ENCODE peak calls at places on chromosomes 13 and 19, in eight cellular contexts. One of them, this sample, is unnamed.

GRCh38 chr13:28251462-28251861 is 113.1 kb downstream of the PAN3 start:
- DNase-seq in vagina: no peak
- DNase-seq in cardiac fibroblast: no peak
- DNase-seq in neural progenitor cell: no peak
- DNase-seq in H9: no peak
- DNase-seq in MCF 10A: no peak
- DNase-seq in PC-3: no peak
- DNase-seq in endothelial cell: no peak
- DNase-seq in this sample: no peak

GRCh38 chr13:91347996-91348905 is 764 bp downstream of the MIR17HG start:
- DNase-seq in vagina: no peak
- DNase-seq in cardiac fibroblast: peak; percentile 30
- DNase-seq in neural progenitor cell: peak; percentile 63
- DNase-seq in H9: no peak
- DNase-seq in MCF 10A: peak; percentile 34
- DNase-seq in PC-3: no peak
- DNase-seq in endothelial cell: peak; percentile 49
- DNase-seq in this sample: peak; percentile 49

GRCh38 chr13:73767747-73768315 is 366.4 kb downstream of the KLF12 start:
- DNase-seq in vagina: no peak
- DNase-seq in cardiac fibroblast: no peak
- DNase-seq in neural progenitor cell: peak; percentile 50
- DNase-seq in H9: no peak
- DNase-seq in MCF 10A: peak; percentile 16
- DNase-seq in PC-3: peak; percentile 27
- DNase-seq in endothelial cell: peak; percentile 24
- DNase-seq in this sample: no peak

GRCh38 chr13:87287721-87288120 is 383.4 kb upstream of the SLITRK5 start:
- DNase-seq in vagina: no peak
- DNase-seq in cardiac fibroblast: no peak
- DNase-seq in neural progenitor cell: no peak
- DNase-seq in H9: no peak
- DNase-seq in MCF 10A: no peak
- DNase-seq in PC-3: no peak
- DNase-seq in endothelial cell: no peak
- DNase-seq in this sample: no peak

GRCh38 chr13:66553391-66553790 is 676.7 kb downstream of the PCDH9 start:
- DNase-seq in vagina: no peak
- DNase-seq in cardiac fibroblast: peak; percentile 39
- DNase-seq in neural progenitor cell: no peak
- DNase-seq in H9: no peak
- DNase-seq in MCF 10A: no peak
- DNase-seq in PC-3: no peak
- DNase-seq in endothelial cell: no peak
- DNase-seq in this sample: no peak

GRCh38 chr19:7870571-7871279 is 3.5 kb downstream of the PRR36 start:
- DNase-seq in vagina: no peak
- DNase-seq in cardiac fibroblast: peak; percentile 48
- DNase-seq in neural progenitor cell: peak; percentile 88
- DNase-seq in H9: peak; percentile 98
- DNase-seq in MCF 10A: peak; percentile 92
- DNase-seq in PC-3: peak; percentile 97
- DNase-seq in endothelial cell: no peak
- DNase-seq in this sample: peak; percentile 84

GRCh38 chr13:80313668-80314278 is 27.2 kb downstream of the SPRY2 start:
- DNase-seq in vagina: no peak
- DNase-seq in cardiac fibroblast: no peak
- DNase-seq in neural progenitor cell: no peak
- DNase-seq in H9: no peak
- DNase-seq in MCF 10A: peak; percentile 30
- DNase-seq in PC-3: peak; percentile 68
- DNase-seq in endothelial cell: no peak
- DNase-seq in this sample: no peak

GRCh38 chr19:2457394-2458037 is 757 bp upstream of the LMNB2 start:
- DNase-seq in vagina: no peak
- DNase-seq in cardiac fibroblast: no peak
- DNase-seq in neural progenitor cell: no peak
- DNase-seq in H9: no peak
- DNase-seq in MCF 10A: no peak
- DNase-seq in PC-3: no peak
- DNase-seq in endothelial cell: no peak
- DNase-seq in this sample: no peak

GRCh38 chr13:42378383-42378780 is 106.4 kb downstream of the AKAP11 start:
- DNase-seq in vagina: no peak
- DNase-seq in cardiac fibroblast: no peak
- DNase-seq in neural progenitor cell: no peak
- DNase-seq in H9: no peak
- DNase-seq in MCF 10A: no peak
- DNase-seq in PC-3: no peak
- DNase-seq in endothelial cell: no peak
- DNase-seq in this sample: no peak

GRCh38 chr13:32254916-32255743 is 60.0 kb downstream of the ZAR1L start:
- DNase-seq in vagina: no peak
- DNase-seq in cardiac fibroblast: no peak
- DNase-seq in neural progenitor cell: no peak
- DNase-seq in H9: no peak
- DNase-seq in MCF 10A: peak; percentile 71
- DNase-seq in PC-3: peak; percentile 45
- DNase-seq in endothelial cell: no peak
- DNase-seq in this sample: no peak

GRCh38 chr13:50916701-50917184 is 7.2 kb downstream of the RNASEH2B start:
- DNase-seq in vagina: no peak
- DNase-seq in cardiac fibroblast: no peak
- DNase-seq in neural progenitor cell: no peak
- DNase-seq in H9: no peak
- DNase-seq in MCF 10A: no peak
- DNase-seq in PC-3: no peak
- DNase-seq in endothelial cell: no peak
- DNase-seq in this sample: no peak

GRCh38 chr19:10510301-10510802 is 6.9 kb downstream of the S1PR5 start:
- DNase-seq in vagina: no peak
- DNase-seq in cardiac fibroblast: no peak
- DNase-seq in neural progenitor cell: peak; percentile 64
- DNase-seq in H9: peak; percentile 74
- DNase-seq in MCF 10A: peak; percentile 63
- DNase-seq in PC-3: peak; percentile 50
- DNase-seq in endothelial cell: peak; percentile 56
- DNase-seq in this sample: peak; percentile 81

GRCh38 chr13:23321534-23322241 is 111.8 kb downstream of the SACS start:
- DNase-seq in vagina: no peak
- DNase-seq in cardiac fibroblast: peak; percentile 84
- DNase-seq in neural progenitor cell: no peak
- DNase-seq in H9: no peak
- DNase-seq in MCF 10A: peak; percentile 83
- DNase-seq in PC-3: peak; percentile 93
- DNase-seq in endothelial cell: no peak
- DNase-seq in this sample: no peak

DNA sequence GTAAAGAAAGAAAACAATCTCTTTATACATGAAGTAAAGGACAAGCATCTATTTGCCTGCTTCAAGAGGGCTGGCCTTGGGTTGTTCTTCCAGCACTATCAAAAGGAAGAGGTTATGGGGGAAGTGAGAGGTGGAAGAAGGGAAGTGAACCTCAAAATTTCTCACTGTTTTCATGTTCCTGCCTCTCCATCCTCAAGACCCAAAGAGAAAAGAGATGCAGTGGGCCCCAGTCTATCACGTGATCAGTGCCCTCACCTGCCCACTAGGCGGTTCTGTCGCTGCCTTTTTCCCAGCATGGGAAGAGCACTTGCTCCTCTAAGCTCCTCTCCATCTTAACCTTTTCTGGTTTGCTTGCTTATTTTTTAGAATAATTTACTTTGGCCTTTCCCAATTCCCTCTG is 6.2 kb upstream of the USP12 start:
- DNase-seq in vagina: no peak
- DNase-seq in cardiac fibroblast: no peak
- DNase-seq in neural progenitor cell: peak; percentile 23
- DNase-seq in H9: peak; percentile 81
- DNase-seq in MCF 10A: no peak
- DNase-seq in PC-3: no peak
- DNase-seq in endothelial cell: no peak
- DNase-seq in this sample: no peak
- TF ChIP-seq CTCF in vagina: no peak
- TF ChIP-seq CTCF in cardiac fibroblast: no peak
- TF ChIP-seq CTCF in neural progenitor cell: peak; percentile 41
- TF ChIP-seq CTCF in H9: peak; percentile 62
- TF ChIP-seq CTCF in MCF 10A: no peak
- TF ChIP-seq CTCF in PC-3: peak; percentile 42
- TF ChIP-seq CTCF in endothelial cell: no peak
- TF ChIP-seq CTCF in this sample: no peak

DNA sequence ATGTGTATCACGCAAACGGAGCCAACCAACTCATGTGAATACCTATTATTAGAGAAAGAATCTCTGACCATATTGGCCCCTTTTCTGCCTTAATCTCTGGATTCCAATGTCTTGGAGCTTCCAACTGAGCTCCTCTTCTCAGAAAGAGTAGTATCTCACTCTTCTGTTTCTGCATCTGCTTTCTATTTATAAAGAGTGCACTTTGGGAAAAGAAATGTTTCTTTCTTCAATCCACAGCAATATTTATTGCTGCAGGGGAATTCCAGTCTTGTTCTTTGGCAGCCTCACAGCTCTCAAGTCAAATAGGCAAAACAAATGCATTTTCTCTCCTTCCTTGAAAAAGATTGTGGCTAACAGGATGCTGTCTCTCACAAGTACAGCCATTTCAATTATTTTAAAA is 125.5 kb upstream of the NBEA start:
- DNase-seq in vagina: no peak
- DNase-seq in cardiac fibroblast: peak; percentile 3
- DNase-seq in neural progenitor cell: no peak
- DNase-seq in H9: no peak
- DNase-seq in MCF 10A: no peak
- DNase-seq in PC-3: no peak
- DNase-seq in endothelial cell: no peak
- DNase-seq in this sample: no peak
- TF ChIP-seq CTCF in vagina: no peak
- TF ChIP-seq CTCF in cardiac fibroblast: no peak
- TF ChIP-seq CTCF in neural progenitor cell: no peak
- TF ChIP-seq CTCF in H9: no peak
- TF ChIP-seq CTCF in MCF 10A: no peak
- TF ChIP-seq CTCF in PC-3: no peak
- TF ChIP-seq CTCF in endothelial cell: no peak
- TF ChIP-seq CTCF in this sample: no peak

GRCh38 chr19:37719927-37720265 is 335 bp upstream of the ZNF607 start:
- DNase-seq in vagina: no peak
- DNase-seq in cardiac fibroblast: no peak
- DNase-seq in neural progenitor cell: no peak
- DNase-seq in H9: no peak
- DNase-seq in MCF 10A: no peak
- DNase-seq in PC-3: no peak
- DNase-seq in endothelial cell: no peak
- DNase-seq in this sample: no peak
- TF ChIP-seq CTCF in vagina: peak; percentile 9
- TF ChIP-seq CTCF in cardiac fibroblast: no peak
- TF ChIP-seq CTCF in neural progenitor cell: peak; percentile 18
- TF ChIP-seq CTCF in H9: no peak
- TF ChIP-seq CTCF in MCF 10A: no peak
- TF ChIP-seq CTCF in PC-3: no peak
- TF ChIP-seq CTCF in endothelial cell: no peak
- TF ChIP-seq CTCF in this sample: no peak

GRCh38 chr13:44350775-44351504 is 22.7 kb upstream of the SERP2 start:
- DNase-seq in vagina: no peak
- DNase-seq in cardiac fibroblast: no peak
- DNase-seq in neural progenitor cell: no peak
- DNase-seq in H9: no peak
- DNase-seq in MCF 10A: no peak
- DNase-seq in PC-3: no peak
- DNase-seq in endothelial cell: no peak
- DNase-seq in this sample: no peak

GRCh38 chr13:44347905-44348304 is 25.7 kb upstream of the SERP2 start:
- DNase-seq in vagina: no peak
- DNase-seq in cardiac fibroblast: peak; percentile 29
- DNase-seq in neural progenitor cell: no peak
- DNase-seq in H9: no peak
- DNase-seq in MCF 10A: no peak
- DNase-seq in PC-3: no peak
- DNase-seq in endothelial cell: no peak
- DNase-seq in this sample: no peak

GRCh38 chr13:44346534-44346933 is 27.1 kb upstream of the SERP2 start:
- DNase-seq in vagina: no peak
- DNase-seq in cardiac fibroblast: no peak
- DNase-seq in neural progenitor cell: no peak
- DNase-seq in H9: no peak
- DNase-seq in MCF 10A: no peak
- DNase-seq in PC-3: no peak
- DNase-seq in endothelial cell: no peak
- DNase-seq in this sample: no peak

GRCh38 chr13:44351505-44351854 is 22.1 kb upstream of the SERP2 start:
- DNase-seq in vagina: no peak
- DNase-seq in cardiac fibroblast: no peak
- DNase-seq in neural progenitor cell: no peak
- DNase-seq in H9: no peak
- DNase-seq in MCF 10A: no peak
- DNase-seq in PC-3: no peak
- DNase-seq in endothelial cell: no peak
- DNase-seq in this sample: no peak

GRCh38 chr13:44347301-44347700 is 26.3 kb upstream of the SERP2 start:
- DNase-seq in vagina: no peak
- DNase-seq in cardiac fibroblast: no peak
- DNase-seq in neural progenitor cell: no peak
- DNase-seq in H9: no peak
- DNase-seq in MCF 10A: no peak
- DNase-seq in PC-3: no peak
- DNase-seq in endothelial cell: no peak
- DNase-seq in this sample: no peak
- TF ChIP-seq CTCF in vagina: no peak
- TF ChIP-seq CTCF in cardiac fibroblast: no peak
- TF ChIP-seq CTCF in neural progenitor cell: no peak
- TF ChIP-seq CTCF in H9: no peak
- TF ChIP-seq CTCF in MCF 10A: no peak
- TF ChIP-seq CTCF in PC-3: no peak
- TF ChIP-seq CTCF in endothelial cell: no peak
- TF ChIP-seq CTCF in this sample: no peak

This sample was measured in nephron progenitor cell.